ENCODE peak calls at places on chromosome 22, in five cellular contexts. U, T, C, N and D are unnamed samples. For H3K9me3 and H3K4me1, the result is how much of the 10 kb centered on the place peaks cover.

GRCh38 chr22:32080904-32081303 is 37.8 kb downstream of the SLC5A1 start:
- DNase-seq in C (peak), T (peak), N (peak), U (no peak), D (no peak)

GRCh38 chr22:37176464-37177061 is 11.5 kb downstream of the C1QTNF6 start:
- DNase-seq in N (no peak), U (peak), C (no peak), T (peak), D (peak)

GRCh38 chr22:28630185-28630580 is 49.5 kb downstream of the TTC28 start:
- DNase-seq in U (no peak), T (no peak), C (no peak), N (no peak), D (no peak)

GRCh38 chr22:23364389-23364788 is 184.1 kb downstream of the BCR start:
- DNase-seq in U (no peak), C (no peak), T (no peak), N (no peak), D (no peak)

GRCh38 chr22:32828561-32828960 is 27.1 kb downstream of the TIMP3 start:
- DNase-seq in C (no peak), U (peak), T (no peak), N (no peak), D (no peak)

GRCh38 chr22:21920341-21921183 is 32.1 kb downstream of the PPM1F start:
- DNase-seq in N (no peak), U (no peak), C (no peak), T (no peak), D (no peak)

GRCh38 chr22:32475428-32476010 is 908 bp downstream of the FBXO7 start:
- DNase-seq in C (no peak), T (peak), N (no peak), U (peak), D (peak)

GRCh38 chr22:19630614-19631013 is 83.7 kb upstream of the SEPTIN5 start:
- DNase-seq in C (no peak), U (no peak), T (no peak), N (no peak), D (no peak)

GRCh38 chr22:17865183-17866055 is 91.2 kb upstream of the BID start:
- DNase-seq in U (no peak), C (no peak), N (no peak), T (no peak), D (no peak)

GRCh38 chr22:37472418-37473006 is 13.7 kb downstream of the MFNG start:
- DNase-seq in T (peak), N (no peak), U (no peak), C (no peak), D (no peak)

GRCh38 chr22:30823015-30823370 is 128.3 kb downstream of the OSBP2 start:
- DNase-seq in C (no peak), U (peak), N (no peak), T (no peak), D (no peak)

GRCh38 chr22:23509571-23510302 is 70.4 kb downstream of the IGLL1 start:
- DNase-seq in U (no peak), C (peak), T (no peak), N (no peak), D (no peak)

GRCh38 chr22:20414059-20414440 is 20.1 kb downstream of the ZNF74 start:
- DNase-seq in C (no peak), U (no peak), T (no peak), N (no peak), D (no peak)

GRCh38 chr22:10780281-10780680 is 4747.7 kb upstream of the OR11H1 start:
- DNase-seq in T (no peak), C (no peak), N (no peak), U (no peak), D (no peak)

GRCh38 chr22:10778296-10778814 is 4749.6 kb upstream of the OR11H1 start:
- DNase-seq in C (no peak), T (no peak), N (no peak), U (no peak), D (no peak)

DNA sequence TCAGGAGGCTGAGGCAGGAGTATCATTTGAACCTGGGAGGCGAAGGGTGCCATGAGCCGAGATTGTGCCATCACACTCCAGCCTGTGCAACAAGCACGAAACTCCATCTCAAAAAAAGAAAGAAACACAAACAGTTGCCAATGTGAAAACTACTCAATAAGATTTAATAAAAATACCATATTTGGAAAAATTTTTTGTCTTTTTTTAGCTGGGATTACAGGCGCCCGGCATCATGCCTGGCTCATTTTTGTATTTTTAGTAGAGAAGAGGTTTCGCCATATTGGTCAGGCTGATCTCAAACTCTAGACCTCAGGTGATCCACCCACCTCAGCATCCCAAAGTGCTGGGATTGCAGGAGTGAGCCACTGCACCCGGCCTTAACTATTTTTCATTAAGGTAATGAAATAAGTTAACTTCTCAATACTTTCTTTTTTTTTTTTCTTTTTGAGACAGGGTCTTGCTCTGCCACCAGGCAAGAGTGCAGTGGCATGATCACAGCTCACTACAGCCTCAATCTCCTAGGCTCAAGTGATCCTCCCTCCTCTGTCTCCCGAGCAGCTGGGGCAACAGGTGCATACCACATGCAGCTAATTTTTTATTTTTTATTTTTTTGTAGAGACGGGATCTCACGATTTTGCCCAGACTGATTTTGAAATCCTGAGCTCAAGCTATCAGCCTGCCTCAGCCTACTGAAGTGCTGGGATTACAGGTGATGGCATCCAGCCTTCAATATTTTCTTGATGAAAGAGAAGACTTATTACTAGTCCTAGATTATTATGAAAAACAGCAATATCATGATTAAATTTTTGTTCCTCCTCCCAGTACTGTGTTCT is 4746.2 kb upstream of the OR11H1 start:
- DNase-seq in N (no peak), C (no peak), U (no peak), T (no peak), D (no peak)
- H3K9me3 ChIP-seq in N (under half), C (under half), U (under half), T (under half), D (under half)

GRCh38 chr22:35380537-35381423 is at the start of gene HMOX1:
- DNase-seq in U (peak), N (no peak), C (peak), T (peak), D (peak)

GRCh38 chr22:35384567-35384966 is 3.7 kb downstream of the HMOX1 start:
- DNase-seq in C (no peak), N (no peak), U (no peak), T (no peak), D (no peak)

GRCh38 chr22:35384973-35385588 is 4.2 kb downstream of the HMOX1 start:
- DNase-seq in C (no peak), T (no peak), U (no peak), N (no peak), D (no peak)

GRCh38 chr22:35381424-35381772 is 502 bp downstream of the HMOX1 start:
- DNase-seq in N (no peak), C (no peak), U (no peak), T (no peak), D (no peak)

DNA sequence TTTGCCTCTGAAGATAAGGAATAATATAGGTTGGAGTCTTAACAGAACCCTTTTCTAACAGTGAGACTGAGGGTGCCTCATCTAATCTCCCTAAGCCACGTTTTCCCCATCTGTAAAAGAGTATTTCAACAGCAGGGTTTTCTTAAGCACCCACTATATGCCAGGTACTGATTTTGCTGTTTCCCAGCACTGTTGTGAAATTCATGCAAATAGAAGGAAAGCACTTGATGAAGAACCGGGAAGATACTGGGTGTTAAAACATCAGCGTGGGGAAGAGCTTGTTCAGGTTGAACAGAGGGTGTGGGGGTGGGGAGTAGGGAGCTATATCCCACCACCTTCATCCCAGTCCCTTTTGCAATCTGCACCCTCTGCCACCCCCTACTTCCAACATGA is 2.8 kb downstream of the HMOX1 start:
- DNase-seq in N (no peak), C (no peak), U (no peak), T (no peak), D (no peak)
- H3K4me3 ChIP-seq in N (no peak), C (no peak), U (no peak), T (peak), D (no peak)

GRCh38 chr22:42073568-42074152 is 388 bp upstream of the PHETA2 start:
- DNase-seq in C (no peak), T (no peak), N (no peak), U (no peak), D (no peak)

GRCh38 chr22:42074846-42075245 is 798 bp downstream of the PHETA2 start:
- DNase-seq in N (no peak), U (no peak), C (no peak), T (no peak), D (no peak)

GRCh38 chr22:42072606-42073330 is 1.3 kb upstream of the PHETA2 start:
- DNase-seq in C (no peak), U (no peak), N (no peak), T (no peak), D (no peak)

GRCh38 chr22:42075277-42075676 is 1.2 kb downstream of the PHETA2 start:
- DNase-seq in N (no peak), T (no peak), C (no peak), U (no peak), D (no peak)

DNA sequence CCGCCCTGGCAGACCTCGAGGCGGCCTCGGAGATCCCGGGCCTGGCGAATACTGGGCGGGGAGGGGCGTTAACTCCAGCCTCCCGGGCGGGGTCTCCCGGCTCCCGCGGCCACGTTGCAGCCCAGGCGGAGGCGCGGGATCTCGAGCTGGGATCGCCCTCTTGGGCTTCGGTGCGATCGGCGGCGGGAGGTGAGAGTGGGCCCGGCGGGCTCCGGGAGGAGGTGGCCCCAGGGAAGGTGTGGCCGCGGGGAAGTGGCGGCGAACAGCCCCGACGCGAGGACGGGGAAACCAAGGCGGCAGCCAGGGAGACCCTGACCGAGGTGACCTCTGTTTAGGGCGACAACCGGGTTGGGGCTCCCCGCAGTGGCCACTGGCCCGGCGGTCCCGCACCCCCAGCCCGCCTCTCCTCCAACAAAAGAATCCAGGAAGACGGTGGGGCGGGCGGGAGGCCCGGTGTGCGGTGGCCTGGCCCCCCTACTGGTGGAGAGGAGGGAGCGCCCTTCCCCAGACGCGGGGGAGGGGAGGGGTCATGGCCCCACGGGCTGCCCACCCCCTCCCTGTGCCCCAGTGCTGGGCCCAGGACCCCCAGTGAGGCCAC is at the start of gene PHETA2:
- DNase-seq in N (no peak), U (peak), C (no peak), T (peak), D (peak)
- H3K4me1 ChIP-seq in N (under half), U (under half), C (under half), T (under half), D (half or more)

GRCh38 chr22:10727393-10727792 is 4800.6 kb upstream of the OR11H1 start:
- DNase-seq in T (no peak), U (no peak), N (no peak), C (no peak), D (no peak)
- H3K9me3 ChIP-seq in T (under half), U (under half), N (under half), C (half or more), D (half or more)

DNA sequence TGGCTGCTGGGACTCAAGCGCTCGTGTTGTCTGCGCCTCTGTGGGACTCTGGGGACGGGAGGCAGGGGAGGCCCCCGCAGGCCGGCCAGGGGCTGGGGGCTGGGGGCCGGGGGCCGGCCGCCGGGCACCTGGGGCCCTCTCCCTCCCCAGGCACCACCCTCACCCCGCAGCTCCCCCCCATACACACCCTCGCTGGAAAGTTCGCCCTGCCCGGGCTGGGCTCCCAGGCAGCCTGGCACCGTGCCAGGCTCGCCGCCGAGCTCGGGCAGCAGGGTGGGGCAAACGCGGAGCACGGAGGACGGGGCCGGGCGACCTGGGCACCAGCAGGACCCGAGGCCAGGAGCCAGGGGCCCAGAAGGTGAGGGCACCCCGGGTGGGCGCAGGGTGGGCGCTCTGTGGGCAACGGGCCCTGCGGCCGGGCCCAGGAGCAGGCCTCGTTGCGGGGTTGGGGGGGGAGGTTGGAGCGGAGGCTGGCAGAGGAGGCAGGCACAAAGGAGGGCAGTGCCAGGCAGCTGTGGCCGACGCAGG is 76.7 kb upstream of the WNT7B start:
- DNase-seq in N (no peak), T (peak), C (peak), U (peak), D (peak)
- H3K4me3 ChIP-seq in N (no peak), T (peak), C (peak), U (peak), D (peak)

GRCh38 chr22:49941507-49942316 is 18.9 kb upstream of the PIM3 start:
- DNase-seq in T (no peak), N (no peak), C (no peak), U (no peak), D (no peak)
- H3K4me1 ChIP-seq in T (under half), N (under half), C (under half), U (under half), D (under half)

GRCh38 chr22:47310601-47311000 is 548.2 kb downstream of the TBC1D22A start:
- DNase-seq in U (no peak), N (no peak), T (no peak), C (peak), D (no peak)
- H3K9me3 ChIP-seq in U (under half), N (under half), T (under half), C (under half), D (under half)

GRCh38 chr22:40105755-40106154 is 72.0 kb upstream of the TNRC6B start:
- DNase-seq in U (no peak), C (no peak), N (no peak), T (no peak), D (no peak)

GRCh38 chr22:40112595-40112994 is 65.1 kb upstream of the TNRC6B start:
- DNase-seq in C (no peak), T (no peak), U (no peak), N (no peak), D (no peak)

GRCh38 chr22:40111451-40111850 is 66.3 kb upstream of the TNRC6B start:
- DNase-seq in U (no peak), N (no peak), T (no peak), C (no peak), D (no peak)

GRCh38 chr22:40107244-40107643 is 70.5 kb upstream of the TNRC6B start:
- DNase-seq in C (no peak), N (no peak), U (no peak), T (peak), D (no peak)

DNA sequence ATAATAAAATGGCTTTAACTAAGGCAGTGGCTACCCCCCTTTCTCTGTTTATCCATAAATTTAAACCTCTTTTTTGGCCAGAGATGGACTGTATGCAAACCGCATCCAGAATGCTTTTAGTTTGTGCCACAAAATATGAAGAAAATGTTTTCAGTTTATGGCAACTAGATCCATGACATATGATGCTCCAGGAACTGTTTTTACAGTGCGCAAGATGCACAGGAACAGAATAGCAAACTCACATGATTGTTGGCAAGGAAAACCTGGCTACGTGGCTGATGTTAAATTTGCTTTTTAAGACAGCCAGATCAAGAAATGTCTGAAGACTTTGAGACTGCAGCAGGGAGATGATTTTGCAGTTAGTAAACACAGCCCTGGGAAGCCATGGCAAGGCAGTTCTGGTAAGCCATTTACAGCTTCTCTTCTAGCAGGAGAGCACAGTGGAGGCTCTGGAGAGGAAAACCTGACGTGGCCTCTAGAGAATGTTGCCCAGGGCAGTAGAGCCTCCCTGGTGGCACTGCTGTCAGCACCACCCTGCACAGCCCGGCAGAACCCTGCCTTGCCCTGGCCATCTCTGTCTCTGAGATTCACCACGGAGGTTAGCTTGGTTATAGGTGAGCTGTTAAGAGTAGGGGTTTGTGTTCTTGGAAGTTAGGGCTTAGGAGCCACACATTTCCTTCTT is 69.8 kb upstream of the TNRC6B start:
- DNase-seq in T (peak), C (peak), U (no peak), N (no peak), D (no peak)
- H3K4me3 ChIP-seq in T (peak), C (peak), U (peak), N (no peak), D (peak)